ENCODE peak calls at places on chromosome 13, in six cellular contexts. H is RWPE1, P is right atrium auricular region, Y is IMR-90, E is lower leg skin, U is spleen. V is an unnamed sample.

GRCh38 chr13:31442605-31443004 is 242.8 kb downstream of the B3GLCT start:
- DNase-seq in H (no peak), P (no peak), Y (no peak), E (no peak), U (no peak), V (no peak)

GRCh38 chr13:80030491-80030890 is 310.4 kb downstream of the SPRY2 start:
- DNase-seq in H (peak; percentile 12), P (no peak), Y (no peak), E (no peak), U (no peak), V (no peak)

GRCh38 chr13:56459291-56459690 is 681.4 kb upstream of the PRR20A start:
- DNase-seq in H (no peak), P (no peak), Y (no peak), E (no peak), U (no peak), V (no peak)

GRCh38 chr13:110628952-110629701 is 13.8 kb downstream of the NAXD start:
- DNase-seq in H (no peak), P (no peak), Y (no peak), E (no peak), U (no peak), V (no peak)

GRCh38 chr13:29855784-29856183 is 5.4 kb upstream of the UBL3 start:
- DNase-seq in H (no peak), P (no peak), Y (no peak), E (no peak), U (no peak), V (no peak)

GRCh38 chr13:41222259-41222852 is 28.0 kb upstream of the KBTBD7 start:
- DNase-seq in H (peak; percentile 69), P (no peak), Y (peak; percentile 40), E (peak; percentile 33), U (no peak), V (no peak)

GRCh38 chr13:88541993-88542392 is 870.8 kb downstream of the SLITRK5 start:
- DNase-seq in H (no peak), P (no peak), Y (no peak), E (no peak), U (no peak), V (no peak)

GRCh38 chr13:32228330-32229041 is 86.7 kb downstream of the ZAR1L start:
- DNase-seq in H (peak; percentile 4), P (no peak), Y (peak; percentile 84), E (no peak), U (no peak), V (no peak)

GRCh38 chr13:92886535-92887098 is 340.0 kb upstream of the GPC6 start:
- DNase-seq in H (no peak), P (no peak), Y (no peak), E (no peak), U (no peak), V (no peak)

GRCh38 chr13:57611956-57612355 is 19.6 kb upstream of the PCDH17 start:
- DNase-seq in H (no peak), P (no peak), Y (no peak), E (no peak), U (no peak), V (no peak)

GRCh38 chr13:23447927-23448326 is 14.4 kb upstream of the SACS start:
- DNase-seq in H (no peak), P (no peak), Y (peak; percentile 96), E (no peak), U (no peak), V (no peak)

GRCh38 chr13:38743499-38743898 is 56.6 kb downstream of the FREM2 start:
- DNase-seq in H (no peak), P (no peak), Y (no peak), E (no peak), U (no peak), V (no peak)
- TF ChIP-seq CTCF in H (no peak), P (no peak), Y (no peak), E (no peak), U (no peak), V (no peak)

DNA sequence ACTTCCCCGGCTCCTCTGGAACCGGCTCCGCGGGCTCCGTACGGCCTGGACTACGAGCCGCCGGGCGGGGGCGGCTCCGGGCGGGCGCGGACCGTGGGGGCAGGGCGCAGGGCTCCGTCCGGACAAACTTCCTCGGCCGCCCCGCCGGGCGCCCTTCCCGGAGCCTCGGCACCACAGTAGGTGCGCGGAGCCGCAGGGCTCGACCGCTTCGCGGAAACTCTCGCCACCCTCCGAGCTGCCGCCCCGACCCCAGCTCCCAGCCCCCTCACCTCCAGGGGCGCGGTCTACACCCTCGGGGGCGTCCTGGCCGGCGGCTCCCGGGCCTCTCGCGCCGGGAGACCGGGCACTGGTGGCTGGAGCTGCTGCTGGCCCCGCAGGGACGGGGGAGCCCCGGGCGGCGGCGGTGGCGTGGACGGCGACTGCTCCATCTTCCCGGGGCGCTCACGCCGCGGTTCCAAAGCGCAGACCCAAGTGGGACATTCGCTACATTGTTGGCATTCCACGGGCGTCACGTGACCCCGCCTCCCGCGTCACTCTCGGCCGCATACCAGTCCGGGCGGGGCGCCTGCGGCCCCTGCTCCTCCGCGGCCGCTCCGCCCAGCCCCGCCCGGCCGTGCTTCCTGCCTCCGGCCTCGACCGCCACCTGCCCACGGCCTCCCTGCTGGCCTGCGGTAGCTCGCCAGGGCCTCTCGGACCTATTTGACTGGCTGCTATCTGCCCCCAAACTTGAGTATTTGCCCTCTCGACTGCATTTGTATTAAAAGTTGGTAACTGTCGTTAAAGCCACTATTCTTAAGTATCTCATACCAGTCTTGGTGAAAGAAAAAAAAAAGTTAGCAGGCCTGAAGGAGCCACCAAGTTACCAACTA is at the start of gene LATS2:
- DNase-seq in H (peak; percentile 92), P (peak; percentile 98), Y (peak; percentile 94), E (peak; percentile 95), U (peak; percentile 98), V (peak; percentile 98)
- TF ChIP-seq CTCF in H (peak; percentile 15), P (peak; percentile 76), Y (peak; percentile 20), E (no peak), U (peak; percentile 24), V (peak; percentile 23)

GRCh38 chr13:28349371-28349770 is 145.6 kb downstream of the FLT1 start:
- DNase-seq in H (no peak), P (no peak), Y (no peak), E (no peak), U (no peak), V (no peak)
- TF ChIP-seq CTCF in H (no peak), P (no peak), Y (no peak), E (no peak), U (no peak), V (no peak)

GRCh38 chr13:73722120-73722519 is 412.1 kb downstream of the KLF12 start:
- DNase-seq in H (peak; percentile 44), P (no peak), Y (peak; percentile 77), E (no peak), U (no peak), V (no peak)
- TF ChIP-seq CTCF in H (no peak), P (peak; percentile 23), Y (peak; percentile 49), E (no peak), U (no peak), V (peak; percentile 49)

GRCh38 chr13:26132756-26133155 is 80.9 kb upstream of the SHISA2 start:
- DNase-seq in H (peak; percentile 3), P (no peak), Y (peak; percentile 13), E (no peak), U (no peak), V (no peak)
- TF ChIP-seq CTCF in H (peak; percentile 33), P (no peak), Y (peak; percentile 32), E (no peak), U (no peak), V (peak; percentile 21)

DNA sequence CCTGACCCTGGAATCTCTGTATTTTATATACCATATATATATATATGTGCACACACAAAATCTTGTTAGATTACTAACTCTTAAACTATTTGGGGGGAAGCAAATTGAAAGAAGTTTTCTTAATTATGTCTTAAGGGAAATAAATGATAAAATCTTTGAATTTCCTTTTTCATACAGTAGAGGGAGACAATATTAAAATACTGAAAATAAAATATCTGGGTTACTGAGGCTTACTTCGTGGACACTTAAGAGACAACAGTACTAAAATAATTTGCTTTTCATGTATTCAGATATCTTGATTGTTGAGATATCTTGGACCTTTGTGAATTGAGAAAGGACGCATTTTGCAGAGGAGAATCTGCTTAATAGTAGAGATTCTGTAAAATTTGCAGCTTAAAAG is 17.0 kb downstream of the SUGT1 start:
- DNase-seq in H (no peak), P (no peak), Y (no peak), E (no peak), U (no peak), V (no peak)
- TF ChIP-seq CTCF in H (no peak), P (no peak), Y (no peak), E (no peak), U (no peak), V (peak; percentile 25)

DNA sequence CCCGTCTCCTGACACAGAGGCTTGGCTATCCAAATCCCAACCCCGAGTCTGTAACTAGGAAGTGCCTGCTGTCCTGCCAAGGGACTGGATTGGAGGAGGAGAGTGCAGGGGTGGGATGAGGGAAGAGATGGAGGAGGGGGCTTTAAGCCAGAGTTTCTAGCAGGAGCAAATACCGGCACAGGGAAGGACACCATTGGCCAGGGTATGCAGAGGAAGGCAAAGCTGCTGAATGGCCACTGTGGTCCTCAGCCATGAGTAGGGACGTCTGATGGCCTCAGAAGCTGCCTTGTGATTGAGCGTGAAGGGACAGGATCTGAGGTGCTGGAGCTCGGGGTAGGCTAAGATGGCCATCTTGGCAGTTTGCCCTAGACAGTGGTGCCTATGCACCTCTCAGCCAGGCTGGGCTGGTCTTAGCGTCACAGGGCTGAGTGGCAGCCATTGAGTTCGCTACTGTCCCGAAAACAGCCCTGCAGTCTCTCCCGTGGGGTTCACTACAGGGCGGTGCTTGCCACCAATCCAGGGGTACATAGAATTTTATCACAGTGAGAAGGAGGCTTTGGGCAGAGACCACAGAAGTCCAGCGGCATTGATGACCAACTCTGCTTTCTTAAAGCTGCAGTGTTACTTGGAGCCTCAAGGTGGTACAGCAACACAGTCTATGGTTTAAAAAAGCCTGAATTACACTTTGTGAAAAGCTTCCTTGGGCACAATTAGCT is 61.8 kb downstream of the AKAP11 start:
- DNase-seq in H (peak; percentile 40), P (no peak), Y (peak; percentile 22), E (no peak), U (no peak), V (no peak)
- TF ChIP-seq CTCF in H (peak; percentile 42), P (no peak), Y (peak; percentile 31), E (no peak), U (peak; percentile 55), V (peak; percentile 72)

DNA sequence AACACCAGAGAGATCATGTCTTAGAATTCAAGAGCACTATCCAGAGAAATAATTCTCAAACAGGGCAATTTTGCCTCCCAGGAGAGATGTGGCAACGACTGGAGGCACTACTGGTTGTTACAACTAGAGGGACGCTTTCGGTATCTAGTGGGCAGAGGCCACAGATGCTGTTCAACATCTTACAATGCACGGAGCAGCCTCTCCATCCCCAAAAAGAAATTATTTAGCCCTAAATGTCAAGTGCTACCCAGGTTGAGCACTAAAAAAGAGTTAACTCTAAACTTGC is 78.6 kb downstream of the ABCC4 start:
- DNase-seq in H (no peak), P (no peak), Y (no peak), E (no peak), U (no peak), V (no peak)
- TF ChIP-seq CTCF in H (no peak), P (no peak), Y (no peak), E (no peak), U (no peak), V (no peak)

DNA sequence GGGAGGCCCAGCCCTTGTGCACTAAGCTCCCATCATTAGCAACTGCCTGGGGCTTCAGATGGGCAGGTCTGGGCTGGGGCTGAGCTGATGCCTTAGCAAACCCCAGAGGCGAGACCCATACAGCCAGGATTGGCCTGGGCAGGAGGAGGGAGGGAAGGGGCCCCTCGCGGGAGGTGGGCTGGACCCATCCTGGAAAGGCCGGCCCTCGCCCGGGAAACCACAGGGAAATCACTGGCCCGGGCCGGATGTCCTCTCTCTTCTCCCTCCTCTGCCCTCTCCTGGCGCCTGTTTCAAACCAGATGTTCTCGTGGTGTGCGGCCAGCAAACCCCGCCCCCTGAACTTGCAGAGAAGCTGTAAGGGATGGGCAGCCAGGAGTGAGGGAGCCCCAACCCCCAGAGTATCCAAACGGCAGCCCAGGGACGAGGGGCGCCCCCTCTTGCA is 43.1 kb downstream of the TMEM255B start:
- DNase-seq in H (peak; percentile 71), P (no peak), Y (peak; percentile 72), E (peak; percentile 43), U (peak; percentile 74), V (no peak)
- TF ChIP-seq CTCF in H (no peak), P (no peak), Y (peak; percentile 29), E (no peak), U (no peak), V (peak; percentile 17)

V was measured in osteocyte.